ENCODE peak calls at places on chromosome 18, in ten cellular contexts. T is activated T-cell treated with anti-CD3 and anti-CD28 coated beads for 24 hours; A is CD4-positive, alpha-beta memory T cell; B is GM12892; X is LoVo; Z is mucosa of descending colon; H is fibroblast of the aortic adventitia; N is stimulated activated CD4-positive, alpha-beta T cell treated with anti-CD3 and anti-CD28 coated beads, TNF-alpha, amount 100 ng/mL, for 1 hour; Y is HTR-8/SVneo; G is T-helper 2 cell. V is an unnamed sample.

GRCh38 chr18:22538463-22538862 is 120.7 kb upstream of the CTAGE1 start:
- DNase-seq in Y (no peak), T (no peak), A (no peak), X (no peak), Z (no peak), H (peak; percentile 68), N (no peak), G (no peak), B (no peak), V (no peak)

GRCh38 chr18:74834424-74835309 is 237.0 kb downstream of the ZNF407 start:
- DNase-seq in H (peak; percentile 6), A (no peak), T (no peak), N (no peak), Z (no peak), G (no peak), Y (no peak), X (no peak), B (no peak), V (no peak)

GRCh38 chr18:37182340-37183135 is 353.6 kb downstream of the KIAA1328 start:
- DNase-seq in H (no peak), A (no peak), B (no peak), G (no peak), Y (no peak), N (no peak), X (no peak), Z (no peak), T (no peak), V (no peak)

GRCh38 chr18:67705748-67706147 is 189.2 kb upstream of the DSEL start:
- DNase-seq in Z (no peak), N (no peak), H (no peak), T (no peak), A (no peak), G (no peak), B (no peak), Y (no peak), X (no peak), V (no peak)

GRCh38 chr18:69759046-69759445 is 188.6 kb downstream of the CD226 start:
- DNase-seq in A (no peak), H (peak; percentile 38), T (no peak), B (no peak), Z (no peak), Y (no peak), G (no peak), X (no peak), N (no peak), V (no peak)

GRCh38 chr18:48592540-48592939 is 53.7 kb downstream of the CTIF start:
- DNase-seq in X (no peak), T (no peak), G (no peak), B (no peak), Z (no peak), A (no peak), N (no peak), H (no peak), Y (no peak), V (no peak)

GRCh38 chr18:62018034-62018760 is 125.4 kb upstream of the RNF152 start:
- DNase-seq in Y (no peak), H (peak; percentile 99), G (no peak), A (no peak), T (no peak), Z (peak; percentile 25), N (no peak), B (no peak), X (no peak), V (no peak)

GRCh38 chr18:48815581-48816324 is 135.0 kb downstream of the SMAD7 start:
- DNase-seq in G (no peak), N (no peak), H (no peak), Z (no peak), X (no peak), Y (no peak), T (no peak), A (no peak), B (no peak), V (no peak)

GRCh38 chr18:79829136-79829854 is 31.6 kb downstream of the KCNG2 start:
- DNase-seq in Z (no peak), B (no peak), G (no peak), Y (no peak), T (no peak), X (no peak), H (no peak), A (no peak), N (no peak), V (no peak)

GRCh38 chr18:8499810-8500663 is 109.2 kb upstream of the RAB12 start:
- DNase-seq in N (no peak), G (no peak), T (no peak), X (no peak), H (no peak), Y (no peak), Z (no peak), B (no peak), A (no peak), V (no peak)

V was measured in activated CD4-positive, CD25-positive, alpha-beta regulatory T cell.